ENCODE peak calls at places on chromosomes 2 and 18, in six cellular contexts. V is SK-N-SH, G is HepG2, X is HCT116, A is GM12878, D is K562. I is an unnamed sample.

GRCh38 chr2:11056614-11057013 is 98.7 kb upstream of the SLC66A3 start:
- DNase-seq in D (no peak), G (no peak), V (peak), A (no peak), X (peak), I (no peak)

GRCh38 chr2:237717366-237718276 is 81.0 kb upstream of the RBM44 start:
- DNase-seq in V (peak), A (no peak), D (no peak), X (no peak), G (no peak), I (no peak)

GRCh38 chr18:32158108-32158624 is 31.7 kb upstream of the MEP1B start:
- DNase-seq in V (peak), D (peak), A (peak), X (peak), G (peak), I (peak)

GRCh38 chr2:217206326-217206725 is 346.5 kb upstream of the TNP1 start:
- DNase-seq in G (no peak), D (no peak), X (no peak), V (no peak), A (no peak), I (no peak)

GRCh38 chr2:216031960-216032689 is 18.8 kb upstream of the MREG start:
- DNase-seq in A (peak), X (no peak), V (no peak), G (no peak), D (no peak), I (no peak)

GRCh38 chr18:24814521-24814920 is 354.1 kb downstream of the HRH4 start:
- DNase-seq in G (no peak), A (no peak), D (no peak), X (no peak), V (no peak), I (no peak)

GRCh38 chr18:65620076-65620696 is 130.6 kb upstream of the CDH7 start:
- DNase-seq in D (no peak), V (no peak), G (no peak), A (no peak), X (no peak), I (no peak)

GRCh38 chr2:1804251-1804855 is 60.0 kb upstream of the PXDN start:
- DNase-seq in A (no peak), X (no peak), V (no peak), D (no peak), G (no peak), I (no peak)

GRCh38 chr2:189252991-189253680 is 73.6 kb upstream of the COL5A2 start:
- DNase-seq in D (no peak), A (no peak), X (no peak), G (no peak), V (no peak), I (peak)

GRCh38 chr2:68368657-68369339 is 3.7 kb downstream of the PLEK start:
- DNase-seq in G (no peak), D (no peak), X (no peak), V (no peak), A (no peak), I (no peak)

GRCh38 chr2:204177977-204178522 is 241.5 kb downstream of the ICOS start:
- DNase-seq in V (no peak), G (peak), D (peak), X (peak), A (peak), I (no peak)

GRCh38 chr2:171837736-171838135 is 56.3 kb downstream of the SLC25A12 start:
- DNase-seq in D (no peak), X (no peak), G (peak), V (no peak), A (no peak), I (no peak)

DNA sequence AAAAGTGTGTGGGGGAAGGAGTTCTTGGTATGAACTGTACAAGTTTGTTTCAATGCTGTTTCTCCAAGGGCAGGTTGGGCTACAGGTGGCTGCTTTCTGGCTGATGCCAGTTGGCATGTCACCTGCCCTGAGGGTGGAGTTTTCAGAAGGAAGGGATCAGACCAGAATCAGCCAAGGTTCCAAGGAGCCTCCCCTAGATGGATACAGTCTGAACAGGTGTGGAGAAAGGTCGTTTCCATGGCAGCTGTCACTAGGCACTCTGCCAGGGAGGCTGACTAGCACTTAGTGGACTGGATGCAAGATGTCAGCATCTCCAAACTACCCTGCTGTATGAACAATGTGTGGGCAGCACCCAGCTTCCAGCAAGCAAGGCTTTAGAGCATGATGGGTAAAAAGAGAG is 444.4 kb upstream of the HNRNPA3 start:
- DNase-seq in D (no peak), G (no peak), X (no peak), V (no peak), A (no peak), I (no peak)
- TF ChIP-seq REST in D (no peak), G (no peak), X (no peak), V (no peak), A (no peak), I (no peak)

GRCh38 chr2:174327559-174327897 is 7.2 kb upstream of the SP9 start:
- DNase-seq in G (no peak), V (no peak), A (no peak), X (no peak), D (no peak), I (no peak)

GRCh38 chr2:174327958-174328308 is 6.8 kb upstream of the SP9 start:
- DNase-seq in A (no peak), X (no peak), D (no peak), V (no peak), G (no peak), I (no peak)

GRCh38 chr2:174329157-174329715 is 5.5 kb upstream of the SP9 start:
- DNase-seq in D (no peak), V (no peak), X (no peak), A (no peak), G (no peak), I (no peak)

GRCh38 chr2:174326880-174327558 is 7.7 kb upstream of the SP9 start:
- DNase-seq in D (no peak), V (peak), A (no peak), G (no peak), X (no peak), I (no peak)

GRCh38 chr2:174328309-174329156 is 6.2 kb upstream of the SP9 start:
- DNase-seq in V (no peak), G (no peak), X (no peak), D (no peak), A (no peak), I (no peak)
- TF ChIP-seq SIN3A in V (no peak), G (no peak), X (no peak), D (no peak), A (no peak), I (no peak)

GRCh38 chr2:130915595-130916437 is 79.1 kb downstream of the ARHGEF4 start:
- DNase-seq in V (no peak), G (no peak), A (no peak), D (no peak), X (no peak), I (no peak)

GRCh38 chr2:130918421-130918820 is 81.7 kb downstream of the ARHGEF4 start:
- DNase-seq in A (no peak), D (no peak), G (no peak), V (no peak), X (no peak), I (no peak)

GRCh38 chr2:130917006-130917688 is 80.4 kb downstream of the ARHGEF4 start:
- DNase-seq in V (no peak), X (no peak), A (no peak), D (no peak), G (no peak), I (no peak)

GRCh38 chr2:130915149-130915548 is 78.4 kb downstream of the ARHGEF4 start:
- DNase-seq in V (no peak), X (no peak), D (no peak), A (no peak), G (no peak), I (no peak)

GRCh38 chr2:130916438-130916705 is 79.7 kb downstream of the ARHGEF4 start:
- DNase-seq in G (no peak), A (no peak), X (no peak), V (no peak), D (no peak), I (no peak)
- TF ChIP-seq REST in G (no peak), A (no peak), X (no peak), V (no peak), D (no peak), I (no peak)

GRCh38 chr18:55575949-55576348 is 12.0 kb downstream of the TCF4 start:
- DNase-seq in G (no peak), A (no peak), D (no peak), X (no peak), V (no peak), I (no peak)
- TF ChIP-seq SIN3A in G (no peak), A (no peak), D (no peak), X (no peak), V (no peak), I (no peak)

GRCh38 chr18:76264851-76265250 is 230.2 kb downstream of the ZNF516 start:
- DNase-seq in D (no peak), X (no peak), G (no peak), V (no peak), A (no peak), I (no peak)

GRCh38 chr18:76266226-76266991 is 228.6 kb downstream of the ZNF516 start:
- DNase-seq in D (no peak), G (no peak), A (no peak), V (no peak), X (no peak), I (no peak)

GRCh38 chr18:76262956-76263955 is 231.8 kb downstream of the ZNF516 start:
- DNase-seq in V (no peak), X (no peak), D (no peak), G (no peak), A (no peak), I (no peak)

GRCh38 chr18:76264073-76264472 is 231.0 kb downstream of the ZNF516 start:
- DNase-seq in D (no peak), A (no peak), X (no peak), G (no peak), V (no peak), I (no peak)

GRCh38 chr18:76265375-76266225 is 229.4 kb downstream of the ZNF516 start:
- DNase-seq in G (no peak), A (no peak), D (no peak), X (no peak), V (no peak), I (no peak)
- TF ChIP-seq REST in G (no peak), A (no peak), D (no peak), X (no peak), V (no peak), I (no peak)

GRCh38 chr2:227785293-227785692 is 28.3 kb upstream of the CCL20 start:
- DNase-seq in D (no peak), X (no peak), V (no peak), A (no peak), G (no peak), I (no peak)

GRCh38 chr2:227782804-227783203 is 30.8 kb upstream of the CCL20 start:
- DNase-seq in G (no peak), X (no peak), D (no peak), A (no peak), V (no peak), I (no peak)

GRCh38 chr2:227781841-227782240 is 31.8 kb upstream of the CCL20 start:
- DNase-seq in X (no peak), V (no peak), G (no peak), D (no peak), A (no peak), I (no peak)

GRCh38 chr2:227783404-227784138 is 30.1 kb upstream of the CCL20 start:
- DNase-seq in A (peak), V (no peak), G (no peak), D (no peak), X (no peak), I (no peak)

GRCh38 chr2:227780981-227781630 is 32.5 kb upstream of the CCL20 start:
- DNase-seq in V (no peak), G (no peak), X (no peak), A (no peak), D (no peak), I (no peak)
- TF ChIP-seq SIN3A in V (no peak), G (no peak), X (no peak), A (no peak), D (no peak), I (no peak)

GRCh38 chr18:62258606-62259005 is 66.5 kb upstream of the TNFRSF11A start:
- DNase-seq in V (no peak), D (no peak), X (no peak), G (no peak), A (no peak), I (no peak)
- TF ChIP-seq REST in V (no peak), D (no peak), X (no peak), G (no peak), A (no peak), I (no peak)